ENCODE peak calls at places on chromosomes 7 and 10, in eight cellular contexts. Z is LoVo; U is fibroblast of lung; O is activated CD4-positive, alpha-beta T cell treated with anti-CD3 and anti-CD28 coated beads, Interleukin-2, amount 50 U/mL, for 1 hour; X is cardiac muscle cell; H is AG08396; A is G401; B is NCI-H146. M is an unnamed sample.

GRCh38 chr7:156897673-156898072 is 4.7 kb upstream of the LMBR1 start:
- DNase-seq in Z (peak; percentile 56), U (peak; percentile 68), O (no peak), X (peak; percentile 35), H (peak; percentile 71), A (no peak), B (no peak), M (no peak)

GRCh38 chr7:148791506-148791905 is 92.6 kb downstream of the EZH2 start:
- DNase-seq in Z (no peak), U (no peak), O (no peak), X (no peak), H (no peak), A (no peak), B (no peak), M (no peak)

GRCh38 chr10:73039635-73040034 is 57.0 kb downstream of the P4HA1 start:
- DNase-seq in Z (no peak), U (peak; percentile 58), O (no peak), X (peak; percentile 29), H (peak; percentile 36), A (no peak), B (no peak), M (no peak)

GRCh38 chr7:137038706-137039105 is 170.3 kb downstream of the CHRM2 start:
- DNase-seq in Z (no peak), U (no peak), O (no peak), X (no peak), H (no peak), A (no peak), B (no peak), M (no peak)

GRCh38 chr10:98910048-98910447 is 325.6 kb downstream of the HPSE2 start:
- DNase-seq in Z (no peak), U (no peak), O (no peak), X (peak; percentile 32), H (no peak), A (no peak), B (no peak), M (no peak)

GRCh38 chr7:5636914-5637313 is 144.5 kb downstream of the RNF216 start:
- DNase-seq in Z (peak; percentile 29), U (peak; percentile 93), O (no peak), X (peak; percentile 93), H (peak; percentile 92), A (no peak), B (no peak), M (peak; percentile 74)

GRCh38 chr7:102045681-102046372 is 228.4 kb downstream of the CUX1 start:
- DNase-seq in Z (no peak), U (no peak), O (no peak), X (no peak), H (no peak), A (no peak), B (no peak), M (no peak)

GRCh38 chr10:124125305-124126116 is 32.1 kb upstream of the CHST15 start:
- DNase-seq in Z (no peak), U (peak; percentile 81), O (no peak), X (peak; percentile 26), H (no peak), A (no peak), B (peak; percentile 42), M (no peak)

GRCh38 chr7:46752881-46753366 is 829.0 kb downstream of the TNS3 start:
- DNase-seq in Z (peak; percentile 54), U (peak; percentile 92), O (no peak), X (peak; percentile 30), H (peak; percentile 11), A (no peak), B (no peak), M (no peak)

GRCh38 chr10:59281861-59282260 is 80.5 kb downstream of the FAM13C start:
- DNase-seq in Z (no peak), U (no peak), O (no peak), X (no peak), H (no peak), A (no peak), B (peak; percentile 7), M (no peak)

GRCh38 chr7:116951366-116952292 is 1.7 kb upstream of the ST7 start:
- DNase-seq in Z (peak; percentile 86), U (no peak), O (no peak), X (no peak), H (no peak), A (no peak), B (no peak), M (no peak)

GRCh38 chr7:1897076-1897860 is 227.2 kb downstream of the ELFN1 start:
- DNase-seq in Z (no peak), U (no peak), O (no peak), X (no peak), H (no peak), A (no peak), B (no peak), M (no peak)